ENCODE peak calls at places on chromosome 15, in seven cellular contexts. X is T-helper 2 cell; Y is NCI-H524; E is activated T-helper 1 cell treated with anti-CD3 and anti-CD28 coated beads, Interleukin-2, amount 50 U/mL, for 16 hours; G is anterior cingulate cortex; V is stimulated activated CD4-positive, alpha-beta T cell treated with anti-CD3 and anti-CD28 coated beads, Interleukin-2, amount 100 ng/mL, for 48 hours; N is WTC11. B is an unnamed sample.

GRCh38 chr15:89003865-89004725 is 84.2 kb upstream of the ABHD2 start:
- DNase-seq in X (no peak), Y (no peak), E (no peak), G (peak), V (no peak), N (peak), B (peak)

GRCh38 chr15:84749111-84749991 is 959 bp downstream of the ZNF592 start:
- DNase-seq in X (no peak), Y (peak), E (no peak), G (no peak), V (peak), N (peak), B (no peak)

GRCh38 chr15:60526127-60526616 is 47.2 kb upstream of the ICE2 start:
- DNase-seq in X (no peak), Y (no peak), E (no peak), G (no peak), V (no peak), N (no peak), B (no peak)

GRCh38 chr15:31828594-31828993 is 201.7 kb upstream of the CHRNA7 start:
- DNase-seq in X (no peak), Y (no peak), E (no peak), G (no peak), V (no peak), N (no peak), B (no peak)

GRCh38 chr15:38994310-38994709 is 429.7 kb upstream of the RASGRP1 start:
- DNase-seq in X (no peak), Y (no peak), E (no peak), G (no peak), V (no peak), N (no peak), B (no peak)

GRCh38 chr15:84736375-84736774 is 12.0 kb upstream of the ZNF592 start:
- DNase-seq in X (no peak), Y (no peak), E (no peak), G (no peak), V (peak), N (no peak), B (no peak)

GRCh38 chr15:39530446-39531342 is 50.2 kb upstream of the THBS1 start:
- DNase-seq in X (no peak), Y (no peak), E (no peak), G (no peak), V (no peak), N (no peak), B (no peak)

GRCh38 chr15:24986653-24987052 is 31.9 kb downstream of the SNRPN start:
- DNase-seq in X (no peak), Y (no peak), E (no peak), G (no peak), V (no peak), N (no peak), B (no peak)

GRCh38 chr15:66249623-66250174 is 3.9 kb downstream of the MEGF11 start:
- DNase-seq in X (no peak), Y (no peak), E (no peak), G (no peak), V (no peak), N (no peak), B (no peak)

GRCh38 chr15:51600114-51600513 is 22.5 kb downstream of the DMXL2 start:
- DNase-seq in X (no peak), Y (no peak), E (no peak), G (no peak), V (no peak), N (no peak), B (peak)

GRCh38 chr15:29812384-29812694 is 9.9 kb downstream of the TJP1 start:
- DNase-seq in X (no peak), Y (no peak), E (no peak), G (no peak), V (no peak), N (no peak), B (no peak)

GRCh38 chr15:32844118-32844711 is 126.4 kb downstream of the GREM1 start:
- DNase-seq in X (no peak), Y (peak), E (no peak), G (no peak), V (no peak), N (no peak), B (peak)

GRCh38 chr15:88401269-88401971 is 65.8 kb downstream of the MRPL46 start:
- DNase-seq in X (no peak), Y (peak), E (no peak), G (peak), V (no peak), N (no peak), B (no peak)

GRCh38 chr15:25207369-25207768 is 231.5 kb downstream of the UBE3A start:
- DNase-seq in X (no peak), Y (no peak), E (no peak), G (no peak), V (no peak), N (no peak), B (no peak)

GRCh38 chr15:69727257-69727924 is 274.8 kb downstream of the RPLP1 start:
- DNase-seq in X (no peak), Y (no peak), E (no peak), G (no peak), V (no peak), N (no peak), B (no peak)

GRCh38 chr15:66369773-66370651 is 13.5 kb upstream of the TIPIN start:
- DNase-seq in X (no peak), Y (peak), E (no peak), G (no peak), V (no peak), N (no peak), B (no peak)

GRCh38 chr15:70833897-70834765 is 19.8 kb downstream of the LARP6 start:
- DNase-seq in X (no peak), Y (no peak), E (no peak), G (no peak), V (no peak), N (no peak), B (peak)

GRCh38 chr15:97235285-97235985 is 725.1 kb upstream of the ARRDC4 start:
- DNase-seq in X (no peak), Y (peak), E (no peak), G (peak), V (peak), N (peak), B (peak)

GRCh38 chr15:69499521-69500201 is 47.0 kb downstream of the RPLP1 start:
- DNase-seq in X (no peak), Y (no peak), E (no peak), G (no peak), V (no peak), N (no peak), B (no peak)

GRCh38 chr15:51369451-51369761 is 28.0 kb downstream of the GLDN start:
- DNase-seq in X (no peak), Y (no peak), E (no peak), G (no peak), V (no peak), N (no peak), B (no peak)

GRCh38 chr15:100163961-100164360 is 177.8 kb downstream of the ADAMTS17 start:
- DNase-seq in X (no peak), Y (no peak), E (no peak), G (no peak), V (no peak), N (no peak), B (no peak)

GRCh38 chr15:48121849-48122248 is 1.1 kb downstream of the SLC24A5 start:
- DNase-seq in X (no peak), Y (no peak), E (no peak), G (no peak), V (no peak), N (no peak), B (no peak)

GRCh38 chr15:40282144-40282869 is 557 bp downstream of the ANKRD63 start:
- DNase-seq in X (peak), Y (peak), E (no peak), G (no peak), V (peak), N (peak), B (no peak)

GRCh38 chr15:91866371-91866905 is 12.9 kb downstream of the SLCO3A1 start:
- DNase-seq in X (no peak), Y (peak), E (no peak), G (no peak), V (no peak), N (no peak), B (no peak)

GRCh38 chr15:65194826-65195541 is 9.8 kb upstream of the CLPX start:
- DNase-seq in X (no peak), Y (peak), E (no peak), G (no peak), V (no peak), N (no peak), B (no peak)

GRCh38 chr15:65312400-65312916 is 8.0 kb downstream of the RNU5B-1 start:
- DNase-seq in X (no peak), Y (no peak), E (no peak), G (peak), V (no peak), N (no peak), B (peak)

GRCh38 chr15:57554063-57554820 is 37.5 kb upstream of the MYZAP start:
- DNase-seq in X (no peak), Y (peak), E (no peak), G (peak), V (no peak), N (no peak), B (no peak)

GRCh38 chr15:67048281-67049279 is 16.8 kb upstream of the SMAD3 start:
- DNase-seq in X (no peak), Y (no peak), E (no peak), G (no peak), V (no peak), N (no peak), B (peak)

GRCh38 chr15:40441736-40442531 is 1.2 kb downstream of the BAHD1 start:
- DNase-seq in X (no peak), Y (peak), E (no peak), G (no peak), V (no peak), N (peak), B (no peak)